ENCODE peak calls at places on chromosomes 12 and 14, in six cellular contexts. One of them, this sample, is unnamed.

GRCh38 chr12:77608157-77608755 is 222.4 kb upstream of the NAV3 start:
- DNase-seq in AG04450: no peak
- DNase-seq in epithelial cell of esophagus: no peak
- DNase-seq in CD8-positive, alpha-beta T cell: no peak
- DNase-seq in H1: no peak
- DNase-seq in cardiac fibroblast: no peak
- DNase-seq in this sample: no peak

GRCh38 chr12:93783827-93784226 is 106.7 kb downstream of the CRADD start:
- DNase-seq in AG04450: no peak
- DNase-seq in epithelial cell of esophagus: no peak
- DNase-seq in CD8-positive, alpha-beta T cell: peak
- DNase-seq in H1: no peak
- DNase-seq in cardiac fibroblast: no peak
- DNase-seq in this sample: no peak

GRCh38 chr12:63387736-63388135 is 236.7 kb upstream of the AVPR1A start:
- DNase-seq in AG04450: no peak
- DNase-seq in epithelial cell of esophagus: no peak
- DNase-seq in CD8-positive, alpha-beta T cell: no peak
- DNase-seq in H1: no peak
- DNase-seq in cardiac fibroblast: no peak
- DNase-seq in this sample: no peak

GRCh38 chr14:24425704-24426103 is 3.8 kb downstream of the CBLN3 start:
- DNase-seq in AG04450: no peak
- DNase-seq in epithelial cell of esophagus: peak
- DNase-seq in CD8-positive, alpha-beta T cell: no peak
- DNase-seq in H1: no peak
- DNase-seq in cardiac fibroblast: peak
- DNase-seq in this sample: no peak

GRCh38 chr14:75427126-75427481 is 718 bp upstream of the JDP2 start:
- DNase-seq in AG04450: no peak
- DNase-seq in epithelial cell of esophagus: no peak
- DNase-seq in CD8-positive, alpha-beta T cell: no peak
- DNase-seq in H1: peak
- DNase-seq in cardiac fibroblast: no peak
- DNase-seq in this sample: no peak

GRCh38 chr14:77220246-77221017 is 38.8 kb downstream of the TMEM63C start:
- DNase-seq in AG04450: no peak
- DNase-seq in epithelial cell of esophagus: no peak
- DNase-seq in CD8-positive, alpha-beta T cell: no peak
- DNase-seq in H1: no peak
- DNase-seq in cardiac fibroblast: no peak
- DNase-seq in this sample: no peak

GRCh38 chr14:89221109-89221508 is 195.9 kb downstream of the FOXN3 start:
- DNase-seq in AG04450: peak
- DNase-seq in epithelial cell of esophagus: peak
- DNase-seq in CD8-positive, alpha-beta T cell: no peak
- DNase-seq in H1: no peak
- DNase-seq in cardiac fibroblast: peak
- DNase-seq in this sample: no peak

GRCh38 chr12:103936679-103937078 is 6.5 kb downstream of the HSP90B1 start:
- DNase-seq in AG04450: no peak
- DNase-seq in epithelial cell of esophagus: no peak
- DNase-seq in CD8-positive, alpha-beta T cell: no peak
- DNase-seq in H1: no peak
- DNase-seq in cardiac fibroblast: no peak
- DNase-seq in this sample: no peak

GRCh38 chr12:8697476-8698131 is at the start of gene RIMKLB:
- DNase-seq in AG04450: no peak
- DNase-seq in epithelial cell of esophagus: peak
- DNase-seq in CD8-positive, alpha-beta T cell: peak
- DNase-seq in H1: peak
- DNase-seq in cardiac fibroblast: peak
- DNase-seq in this sample: no peak

GRCh38 chr14:33916663-33917565 is 34.0 kb downstream of the EGLN3 start:
- DNase-seq in AG04450: no peak
- DNase-seq in epithelial cell of esophagus: peak
- DNase-seq in CD8-positive, alpha-beta T cell: no peak
- DNase-seq in H1: no peak
- DNase-seq in cardiac fibroblast: peak
- DNase-seq in this sample: no peak

GRCh38 chr14:45679852-45680251 is 426.9 kb upstream of the MIS18BP1 start:
- DNase-seq in AG04450: no peak
- DNase-seq in epithelial cell of esophagus: peak
- DNase-seq in CD8-positive, alpha-beta T cell: no peak
- DNase-seq in H1: no peak
- DNase-seq in cardiac fibroblast: peak
- DNase-seq in this sample: no peak

GRCh38 chr12:124929649-124930419 is 15.4 kb upstream of the UBC start:
- DNase-seq in AG04450: no peak
- DNase-seq in epithelial cell of esophagus: no peak
- DNase-seq in CD8-positive, alpha-beta T cell: no peak
- DNase-seq in H1: no peak
- DNase-seq in cardiac fibroblast: no peak
- DNase-seq in this sample: no peak

DNA sequence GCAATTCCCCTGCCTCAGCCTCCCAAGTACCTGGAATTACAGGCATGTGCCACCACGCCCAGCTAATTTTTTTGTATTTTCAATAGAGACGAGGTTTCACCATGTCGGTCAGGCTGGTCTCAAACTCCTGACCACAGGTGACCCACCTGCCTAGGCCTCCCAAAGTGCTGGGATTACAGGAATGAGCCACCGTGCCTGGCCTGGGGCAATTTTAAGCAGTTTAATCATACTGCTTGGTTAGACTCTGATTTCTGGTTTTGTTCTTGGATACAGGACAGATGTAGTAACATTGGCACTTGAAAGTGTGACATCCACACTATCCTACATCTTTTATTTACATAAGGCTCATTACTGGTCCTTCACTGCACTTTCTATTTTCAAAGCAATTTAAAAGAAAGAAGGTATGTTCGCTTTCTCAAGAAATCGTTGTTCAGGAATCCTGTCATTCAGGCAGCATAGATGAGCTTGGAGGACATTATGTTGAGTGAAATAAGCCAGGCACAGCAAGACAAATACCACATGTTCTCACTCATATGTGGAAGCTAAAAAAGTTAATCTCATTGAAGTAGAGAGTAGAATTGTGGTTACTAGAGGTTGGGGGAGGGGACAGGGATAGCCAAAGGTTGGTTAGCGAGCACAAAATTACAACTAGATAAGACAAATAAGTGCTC is 4.0 kb upstream of the NUAK1 start:
- DNase-seq in AG04450: no peak
- DNase-seq in epithelial cell of esophagus: no peak
- DNase-seq in CD8-positive, alpha-beta T cell: no peak
- DNase-seq in H1: no peak
- DNase-seq in cardiac fibroblast: no peak
- DNase-seq in this sample: no peak
- H3K4me3 ChIP-seq in AG04450: no peak
- H3K4me3 ChIP-seq in epithelial cell of esophagus: no peak
- H3K4me3 ChIP-seq in CD8-positive, alpha-beta T cell: no peak
- H3K4me3 ChIP-seq in H1: no peak
- H3K4me3 ChIP-seq in cardiac fibroblast: no peak
- H3K4me3 ChIP-seq in this sample: no peak

DNA sequence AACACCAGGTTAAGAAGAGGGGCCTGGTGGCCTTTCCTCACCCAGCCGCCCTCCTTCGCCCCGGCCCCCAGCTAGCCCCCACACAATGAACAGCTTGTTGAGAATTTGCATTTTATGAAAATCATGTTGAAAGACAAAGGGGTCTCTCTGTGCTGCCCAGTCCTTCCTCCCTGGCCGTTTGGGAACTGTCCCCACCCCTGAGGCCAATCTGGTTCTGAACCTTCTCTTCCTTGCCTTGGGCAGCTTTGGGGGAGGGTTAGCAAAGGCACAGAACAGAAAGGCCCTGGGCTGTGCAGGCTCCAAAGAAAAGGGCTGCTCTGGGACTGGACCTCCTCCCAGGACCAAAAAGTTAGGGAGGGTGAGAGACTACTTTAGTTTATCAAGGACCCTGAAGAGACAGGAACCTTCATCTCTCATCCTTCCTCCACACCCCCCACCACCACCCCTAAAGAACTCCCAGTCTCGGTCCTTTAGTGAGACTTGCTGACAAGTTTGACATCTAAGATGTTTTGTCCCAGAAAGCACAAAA is 1.3 kb downstream of the TAMALIN start:
- DNase-seq in AG04450: no peak
- DNase-seq in epithelial cell of esophagus: no peak
- DNase-seq in CD8-positive, alpha-beta T cell: no peak
- DNase-seq in H1: no peak
- DNase-seq in cardiac fibroblast: no peak
- DNase-seq in this sample: no peak
- H3K4me3 ChIP-seq in AG04450: peak
- H3K4me3 ChIP-seq in epithelial cell of esophagus: no peak
- H3K4me3 ChIP-seq in CD8-positive, alpha-beta T cell: peak
- H3K4me3 ChIP-seq in H1: no peak
- H3K4me3 ChIP-seq in cardiac fibroblast: peak
- H3K4me3 ChIP-seq in this sample: no peak

GRCh38 chr14:104665663-104666522 is 23.5 kb upstream of the INF2 start:
- DNase-seq in AG04450: no peak
- DNase-seq in epithelial cell of esophagus: peak
- DNase-seq in CD8-positive, alpha-beta T cell: peak
- DNase-seq in H1: no peak
- DNase-seq in cardiac fibroblast: no peak
- DNase-seq in this sample: no peak
- H3K4me3 ChIP-seq in AG04450: no peak
- H3K4me3 ChIP-seq in epithelial cell of esophagus: no peak
- H3K4me3 ChIP-seq in CD8-positive, alpha-beta T cell: no peak
- H3K4me3 ChIP-seq in H1: no peak
- H3K4me3 ChIP-seq in cardiac fibroblast: no peak
- H3K4me3 ChIP-seq in this sample: no peak

DNA sequence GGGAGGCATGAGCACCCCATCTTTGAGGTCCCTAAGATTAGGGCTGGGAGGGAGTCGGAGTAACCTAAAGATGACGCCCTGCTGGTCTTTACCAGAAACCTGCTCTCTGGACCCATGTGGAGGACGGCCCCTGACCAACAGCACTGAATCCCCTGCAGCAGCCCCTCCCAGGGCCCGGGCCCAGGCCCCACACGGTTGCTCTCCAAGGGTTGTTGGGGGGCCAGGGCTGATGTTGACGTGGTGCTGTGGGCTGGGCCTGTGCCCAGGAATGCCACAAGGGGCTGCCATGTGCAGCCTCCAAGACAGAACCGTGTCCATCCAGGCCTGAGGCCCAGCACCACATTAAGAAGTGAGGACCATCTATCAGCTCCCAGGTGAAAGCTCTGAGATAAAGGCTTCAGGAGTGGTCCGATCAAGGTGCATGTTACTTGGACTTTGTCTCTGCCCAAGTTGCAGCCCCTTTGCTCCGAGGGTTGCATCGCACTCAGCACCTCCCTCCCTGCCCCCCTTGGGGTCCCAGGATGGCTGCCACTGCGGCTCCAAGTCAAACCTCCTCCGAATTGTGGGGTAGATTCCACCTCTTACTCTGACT is 29.6 kb downstream of the LRCOL1 start:
- DNase-seq in AG04450: no peak
- DNase-seq in epithelial cell of esophagus: no peak
- DNase-seq in CD8-positive, alpha-beta T cell: no peak
- DNase-seq in H1: no peak
- DNase-seq in cardiac fibroblast: no peak
- DNase-seq in this sample: no peak
- H3K4me3 ChIP-seq in AG04450: no peak
- H3K4me3 ChIP-seq in epithelial cell of esophagus: no peak
- H3K4me3 ChIP-seq in CD8-positive, alpha-beta T cell: no peak
- H3K4me3 ChIP-seq in H1: no peak
- H3K4me3 ChIP-seq in cardiac fibroblast: no peak
- H3K4me3 ChIP-seq in this sample: no peak

GRCh38 chr14:22819191-22819988 is 4.2 kb upstream of the SLC7A7 start:
- DNase-seq in AG04450: no peak
- DNase-seq in epithelial cell of esophagus: no peak
- DNase-seq in CD8-positive, alpha-beta T cell: no peak
- DNase-seq in H1: peak
- DNase-seq in cardiac fibroblast: peak
- DNase-seq in this sample: no peak
- H3K4me3 ChIP-seq in AG04450: peak
- H3K4me3 ChIP-seq in epithelial cell of esophagus: no peak
- H3K4me3 ChIP-seq in CD8-positive, alpha-beta T cell: no peak
- H3K4me3 ChIP-seq in H1: peak
- H3K4me3 ChIP-seq in cardiac fibroblast: peak
- H3K4me3 ChIP-seq in this sample: no peak